ENCODE peak calls at places on chromosome 3, in nine cellular contexts. C is NB4; I is fibroblast of pulmonary artery; T is ACHN; Y is stimulated activated CD4-positive, alpha-beta T cell treated with anti-CD3 and anti-CD28 coated beads, Interleukin-4, amount 100 ng/mL, for 1 hour; G is MM.1S; W is RWPE1; Z is prostate gland; L is GM20000. V is an unnamed sample.
A peak's percentile ranks its signal among the peaks of the same experiment; 100 is the strongest.

GRCh38 chr3:11391930-11392688 is 119.9 kb downstream of the ATG7 start:
- DNase-seq in T (peak; percentile 47), C (no peak), Z (no peak), L (no peak), G (no peak), Y (no peak), I (peak; percentile 82), W (peak; percentile 24), V (no peak)

GRCh38 chr3:150765949-150766720 is 3.2 kb upstream of the SIAH2 start:
- DNase-seq in Z (no peak), G (peak; percentile 89), W (no peak), Y (no peak), I (peak; percentile 26), T (peak; percentile 19), C (peak; percentile 66), L (peak; percentile 51), V (no peak)

GRCh38 chr3:183370391-183370790 is 58.0 kb downstream of the MCF2L2 start:
- DNase-seq in T (no peak), W (peak; percentile 23), C (peak; percentile 32), G (no peak), L (no peak), Z (no peak), I (peak; percentile 79), Y (no peak), V (no peak)

GRCh38 chr3:117756580-117756979 is 1047.0 kb downstream of the TUSC7 start:
- DNase-seq in W (no peak), G (no peak), T (no peak), Z (no peak), I (no peak), C (no peak), Y (no peak), L (no peak), V (peak; percentile 7)

GRCh38 chr3:168048414-168049330 is 47.1 kb downstream of the GOLIM4 start:
- DNase-seq in I (no peak), G (no peak), L (no peak), W (no peak), Z (no peak), Y (no peak), C (no peak), T (no peak), V (peak; percentile 8)

GRCh38 chr3:149512073-149512782 is 37.7 kb downstream of the TM4SF4 start:
- DNase-seq in L (peak; percentile 71), T (peak; percentile 66), W (peak; percentile 70), C (peak; percentile 61), G (peak; percentile 65), I (peak; percentile 76), Y (peak; percentile 16), Z (peak; percentile 68), V (peak; percentile 62)

GRCh38 chr3:149527531-149528343 is 53.2 kb downstream of the TM4SF4 start:
- DNase-seq in L (no peak), Z (no peak), G (no peak), I (peak; percentile 60), T (no peak), C (no peak), Y (no peak), W (no peak), V (no peak)

GRCh38 chr3:180720012-180720411 is 40.7 kb upstream of the CCDC39 start:
- DNase-seq in G (no peak), T (no peak), C (no peak), W (no peak), L (no peak), Z (no peak), I (no peak), Y (no peak), V (no peak)

GRCh38 chr3:149850787-149851582 is 38.0 kb downstream of the RNF13 start:
- DNase-seq in I (no peak), Y (no peak), T (no peak), W (no peak), C (no peak), G (no peak), L (no peak), Z (no peak), V (peak; percentile 86)

GRCh38 chr3:187955076-187955952 is 198.6 kb upstream of the LPP start:
- DNase-seq in L (no peak), W (no peak), I (peak; percentile 90), Z (no peak), Y (no peak), T (peak; percentile 55), G (no peak), C (peak; percentile 87), V (peak; percentile 21)

GRCh38 chr3:13853978-13854296 is 25.9 kb downstream of the WNT7A start:
- DNase-seq in I (no peak), W (peak; percentile 92), G (no peak), Y (no peak), L (no peak), T (no peak), C (no peak), Z (no peak), V (no peak)

GRCh38 chr3:60490992-60491391 is 760.3 kb downstream of the FHIT start:
- DNase-seq in G (no peak), Z (no peak), I (no peak), C (no peak), L (no peak), Y (no peak), W (no peak), T (no peak), V (no peak)

GRCh38 chr3:39401983-39402382 is 4.5 kb upstream of the RPSA start:
- DNase-seq in C (peak; percentile 81), Z (no peak), I (no peak), G (peak; percentile 23), T (no peak), Y (no peak), W (no peak), L (no peak), V (peak; percentile 31)

GRCh38 chr3:187518616-187519015 is 150.4 kb downstream of the RTP4 start:
- DNase-seq in T (no peak), G (no peak), W (no peak), Z (no peak), L (no peak), I (no peak), Y (no peak), C (no peak), V (peak; percentile 32)

GRCh38 chr3:127082066-127082465 is 99.2 kb downstream of the PLXNA1 start:
- DNase-seq in Y (no peak), Z (no peak), C (no peak), G (no peak), I (no peak), T (no peak), L (no peak), W (no peak), V (no peak)

GRCh38 chr3:42300013-42300412 is 34.0 kb upstream of the CCK start:
- DNase-seq in T (peak; percentile 33), C (peak; percentile 46), Y (peak; percentile 7), L (peak; percentile 37), G (peak; percentile 56), W (peak; percentile 38), Z (no peak), I (peak; percentile 61), V (peak; percentile 37)

GRCh38 chr3:5731100-5731499 is 543.6 kb downstream of the EDEM1 start:
- DNase-seq in I (no peak), Y (no peak), Z (no peak), L (peak; percentile 6), C (peak; percentile 34), W (no peak), T (peak; percentile 14), G (no peak), V (peak; percentile 59)

GRCh38 chr3:56799251-56799882 is 2.4 kb downstream of the ARHGEF3 start:
- DNase-seq in C (peak; percentile 63), L (peak; percentile 64), Y (no peak), W (peak; percentile 30), I (peak; percentile 83), T (peak; percentile 65), Z (peak; percentile 56), G (peak; percentile 82), V (peak; percentile 85)

GRCh38 chr3:77042892-77043291 is 3.0 kb downstream of the ROBO2 start:
- DNase-seq in I (no peak), W (no peak), Z (no peak), C (no peak), L (no peak), Y (no peak), G (no peak), T (no peak), V (peak; percentile 56)

V was measured in OCI-M1.